ENCODE peak calls at places on chromosomes 12 and 14, in ten cellular contexts. S is SJCRH30; N is Panc1; O is body of pancreas; J is aorta; L is ovary; P is CD4-positive, alpha-beta T cell; B is right atrium auricular region; G is fibroblast of lung; H is cardiac muscle cell. D is an unnamed sample.

GRCh38 chr12:112422531-112422930 is 3.8 kb downstream of the PTPN11 start:
- DNase-seq in B (no peak), H (peak; percentile 38), P (no peak), J (no peak), L (no peak), S (no peak), N (no peak), G (peak; percentile 40), O (no peak), D (peak; percentile 20)

GRCh38 chr14:28952707-28953106 is 186.1 kb downstream of the FOXG1 start:
- DNase-seq in N (no peak), H (no peak), L (no peak), J (no peak), S (no peak), B (no peak), O (no peak), P (no peak), G (no peak), D (no peak)

GRCh38 chr12:79020106-79020505 is 155.5 kb downstream of the SYT1 start:
- DNase-seq in N (no peak), H (no peak), O (no peak), L (no peak), P (no peak), G (peak; percentile 18), J (no peak), B (no peak), S (no peak), D (no peak)

GRCh38 chr12:22969521-22969920 is 344.6 kb downstream of the ETNK1 start:
- DNase-seq in N (no peak), S (no peak), P (no peak), B (no peak), J (no peak), H (no peak), G (no peak), L (no peak), O (no peak), D (no peak)

GRCh38 chr12:18752280-18752920 is 14.5 kb downstream of the CAPZA3 start:
- DNase-seq in S (peak; percentile 82), P (no peak), N (no peak), G (peak; percentile 94), B (no peak), H (peak; percentile 96), L (peak; percentile 17), O (no peak), J (no peak), D (peak; percentile 99)

GRCh38 chr12:15931590-15932053 is 20.5 kb downstream of the DERA start:
- DNase-seq in N (no peak), J (no peak), H (no peak), G (no peak), O (no peak), L (no peak), P (no peak), B (no peak), S (no peak), D (peak; percentile 68)

GRCh38 chr14:68814376-68815287 is 21.8 kb upstream of the ZFP36L1 start:
- DNase-seq in B (peak; percentile 62), L (peak; percentile 61), H (peak; percentile 66), S (peak; percentile 92), P (peak; percentile 50), J (no peak), G (peak; percentile 69), N (no peak), O (peak; percentile 58), D (peak; percentile 93)

GRCh38 chr12:100668939-100669536 is 95.6 kb downstream of the GAS2L3 start:
- DNase-seq in B (peak; percentile 68), L (peak; percentile 30), S (peak; percentile 55), P (no peak), O (peak; percentile 78), J (peak; percentile 79), G (peak; percentile 60), N (peak; percentile 36), H (peak; percentile 79), D (peak; percentile 82)

GRCh38 chr14:24235804-24236688 is 3.3 kb downstream of the GMPR2 start:
- DNase-seq in S (no peak), J (no peak), B (no peak), P (no peak), L (no peak), G (no peak), O (peak; percentile 3), N (no peak), H (no peak), D (no peak)

GRCh38 chr14:29039171-29039570 is 272.6 kb downstream of the FOXG1 start:
- DNase-seq in G (peak; percentile 20), S (no peak), B (no peak), L (no peak), O (no peak), J (no peak), H (no peak), P (no peak), N (no peak), D (peak; percentile 57)

GRCh38 chr12:96578526-96579125 is 89.2 kb downstream of the CFAP54 start:
- DNase-seq in O (no peak), J (no peak), P (no peak), N (no peak), H (peak; percentile 73), S (no peak), L (no peak), B (no peak), G (peak; percentile 80), D (peak; percentile 69)

DNA sequence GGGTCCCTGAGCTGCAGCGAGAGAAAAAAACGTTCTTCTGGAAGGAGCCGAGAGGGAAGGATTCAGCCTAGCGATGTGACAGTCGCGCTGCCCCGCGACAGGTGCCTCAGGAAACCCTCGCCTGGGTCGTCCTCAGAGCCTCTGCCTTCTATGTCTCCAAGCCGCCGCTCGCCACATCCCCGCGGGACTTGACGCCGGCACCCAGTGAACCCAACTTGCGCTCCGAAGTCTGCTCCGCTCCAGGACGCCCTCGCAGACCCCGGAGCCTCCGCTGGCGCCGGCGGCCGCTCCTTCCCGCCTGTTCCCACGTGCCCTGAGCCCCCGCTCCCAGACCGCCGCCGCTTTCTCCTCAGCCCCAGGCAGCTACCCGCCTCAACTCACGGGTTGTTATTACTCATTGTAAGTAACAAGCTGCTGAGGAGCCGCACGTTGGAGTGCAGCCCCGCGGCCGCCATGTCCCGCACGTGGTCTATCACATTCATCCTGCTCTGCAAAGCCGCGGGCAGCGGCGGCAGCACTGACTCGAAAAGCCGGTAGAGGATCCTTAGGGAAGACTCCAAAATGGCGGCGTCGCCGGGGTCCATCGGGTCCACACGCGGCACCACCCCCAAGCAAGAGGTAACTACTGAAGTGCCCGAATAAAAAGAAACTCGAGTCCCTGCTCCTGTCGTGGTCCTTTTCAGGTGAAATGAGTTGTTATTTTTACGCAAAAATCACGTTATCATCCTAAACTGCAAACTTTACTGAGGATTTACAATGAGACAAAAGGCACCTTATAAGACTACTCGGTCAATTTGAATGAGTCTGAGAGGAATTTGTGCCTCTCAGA is at the start of gene ANAPC7:
- DNase-seq in S (peak; percentile 94), G (peak; percentile 94), L (peak; percentile 87), B (peak; percentile 91), O (peak; percentile 90), P (peak; percentile 86), H (peak; percentile 94), N (peak; percentile 43), J (peak; percentile 97), D (peak; percentile 96)
- H3K27ac ChIP-seq in S (peak within 1 kb of the TSS; percentile 94), G (peak within 1 kb of the TSS; percentile 97), L (peak within 1 kb of the TSS; percentile 53), B (peak within 1 kb of the TSS; percentile 96), O (peak within 1 kb of the TSS; percentile 80), P (peak within 1 kb of the TSS; percentile 86), H (peak within 1 kb of the TSS; percentile 99), N (peak within 1 kb of the TSS; percentile 100), J (peak within 1 kb of the TSS; percentile 25), D (peak within 1 kb of the TSS; percentile 75)

GRCh38 chr12:46841891-46842290 is 16.1 kb upstream of the SLC38A4 start:
- DNase-seq in L (no peak), O (no peak), B (no peak), S (no peak), J (no peak), G (no peak), H (no peak), P (no peak), N (no peak), D (no peak)

GRCh38 chr12:46843811-46844210 is 18.0 kb upstream of the SLC38A4 start:
- DNase-seq in O (no peak), L (no peak), P (no peak), S (no peak), G (peak; percentile 65), J (no peak), H (peak; percentile 55), N (no peak), B (no peak), D (no peak)

GRCh38 chr12:46835785-46836184 is 10.0 kb upstream of the SLC38A4 start:
- DNase-seq in O (no peak), B (no peak), J (no peak), P (no peak), H (no peak), N (no peak), G (no peak), L (no peak), S (no peak), D (no peak)

GRCh38 chr12:46839964-46840363 is 14.2 kb upstream of the SLC38A4 start:
- DNase-seq in J (no peak), H (no peak), O (no peak), L (no peak), G (no peak), B (no peak), S (no peak), N (no peak), P (no peak), D (no peak)

DNA sequence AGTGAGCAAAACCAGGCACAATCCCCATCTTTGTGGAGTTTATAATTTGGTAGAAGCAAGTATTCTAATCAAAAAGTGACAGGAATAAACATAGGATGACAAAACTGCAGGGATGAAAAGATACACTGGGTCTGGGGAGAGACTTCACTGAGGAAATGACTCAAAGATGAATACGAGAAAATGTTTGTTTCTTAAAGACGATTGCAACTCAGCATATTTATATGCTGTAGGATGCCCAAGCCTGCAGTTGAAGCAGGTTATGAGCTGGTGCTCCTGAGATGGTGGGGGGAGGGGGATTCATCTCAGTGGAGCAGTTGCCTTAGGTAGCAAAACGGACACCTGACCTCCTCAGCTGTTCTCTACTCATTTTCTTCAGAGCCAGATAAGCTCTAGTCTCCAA is 13.4 kb upstream of the SLC38A4 start:
- DNase-seq in H (no peak), O (no peak), S (no peak), P (no peak), B (no peak), N (no peak), G (no peak), L (no peak), J (no peak), D (no peak)
- H3K27ac ChIP-seq in H (no peak overlapping the region), O (no peak overlapping the region), S (no peak overlapping the region), P (no peak overlapping the region), B (no peak overlapping the region), N (no peak overlapping the region), G (no peak overlapping the region), L (no peak overlapping the region), J (no peak overlapping the region), D (no peak overlapping the region)

DNA sequence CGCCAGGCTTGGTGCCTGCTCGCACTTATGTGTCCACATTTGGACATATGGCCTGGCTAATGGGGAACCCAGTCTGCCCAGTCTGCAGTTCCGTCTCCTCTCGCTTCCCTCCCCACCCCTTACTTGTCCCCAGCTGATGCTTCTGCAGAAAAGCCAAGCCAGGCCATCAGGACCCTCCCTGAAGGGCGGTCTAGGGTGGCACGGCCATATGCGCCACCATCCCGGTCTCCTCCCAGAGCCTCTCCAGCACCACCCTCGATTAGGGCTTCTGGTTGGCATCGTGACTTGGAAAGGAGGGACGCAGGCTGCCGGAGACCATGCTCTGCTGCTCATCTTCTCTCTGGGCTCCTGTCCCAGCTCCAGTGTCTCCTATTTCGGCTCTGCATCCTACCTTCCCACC is 54.6 kb downstream of the CALM1 start:
- DNase-seq in B (no peak), G (no peak), L (no peak), P (no peak), O (no peak), J (no peak), N (no peak), H (no peak), S (no peak), D (no peak)
- H3K27ac ChIP-seq in B (no peak overlapping the region), G (no peak overlapping the region), L (no peak overlapping the region), P (no peak overlapping the region), O (no peak overlapping the region), J (no peak overlapping the region), N (no peak overlapping the region), H (no peak overlapping the region), S (no peak overlapping the region), D (no peak overlapping the region)

GRCh38 chr12:121626853-121627623 is 708 bp downstream of the ORAI1 start:
- DNase-seq in G (peak; percentile 61), B (peak; percentile 67), S (peak; percentile 81), H (peak; percentile 75), P (peak; percentile 75), O (peak; percentile 58), J (peak; percentile 88), N (no peak), L (peak; percentile 61), D (peak; percentile 91)
- H3K27ac ChIP-seq in G (peak overlapping the region; percentile 72), B (peak overlapping the region; percentile 84), S (peak overlapping the region; percentile 55), H (peak overlapping the region; percentile 88), P (peak overlapping the region; percentile 96), O (peak overlapping the region; percentile 76), J (peak overlapping the region; percentile 67), N (peak overlapping the region; percentile 84), L (peak overlapping the region; percentile 87), D (peak overlapping the region; percentile 94)

D was measured in mesendoderm.